ENCODE peak calls at places on chromosomes 5 and 9, in ten cellular contexts. V, Q, A, R, B, K, P, S, T and Y are unnamed samples.

GRCh38 chr9:21752003-21752402 is 50.4 kb upstream of the MTAP start:
- DNase-seq in K (no peak), P (no peak), Q (no peak), V (peak), R (no peak), S (no peak), A (no peak), B (no peak), T (no peak), Y (no peak)

GRCh38 chr5:113682497-113683136 is 169.1 kb downstream of the YTHDC2 start:
- DNase-seq in R (no peak), A (no peak), Q (no peak), S (no peak), B (peak), T (no peak), V (peak), K (no peak), P (no peak), Y (no peak)

GRCh38 chr5:153513171-153513570 is 22.7 kb downstream of the GRIA1 start:
- DNase-seq in P (no peak), K (no peak), Q (no peak), A (no peak), S (no peak), B (peak), V (no peak), R (peak), T (no peak), Y (no peak)

GRCh38 chr5:55816342-55816741 is 34.8 kb upstream of the IL31RA start:
- DNase-seq in Q (no peak), S (no peak), V (no peak), K (no peak), R (peak), T (no peak), A (no peak), B (peak), P (peak), Y (no peak)

GRCh38 chr5:67176931-67177330 is 19.7 kb downstream of the CD180 start:
- DNase-seq in B (no peak), K (no peak), Q (no peak), R (no peak), A (no peak), V (no peak), P (no peak), S (no peak), T (no peak), Y (no peak)

GRCh38 chr5:134561871-134562296 is 36.4 kb downstream of the JADE2 start:
- DNase-seq in S (no peak), T (peak), K (peak), V (peak), B (peak), Q (no peak), R (peak), A (no peak), P (peak), Y (peak)

GRCh38 chr5:5884593-5884992 is 462.1 kb downstream of the ICE1 start:
- DNase-seq in A (no peak), S (no peak), V (no peak), T (no peak), B (no peak), K (no peak), Q (no peak), P (no peak), R (no peak), Y (no peak)

GRCh38 chr9:69965416-69966145 is 78.1 kb upstream of the MAMDC2 start:
- DNase-seq in B (no peak), V (no peak), A (no peak), R (no peak), K (no peak), T (no peak), S (no peak), Q (no peak), P (peak), Y (no peak)

GRCh38 chr9:126491256-126491879 is 122.4 kb upstream of the LMX1B start:
- DNase-seq in P (peak), A (no peak), T (peak), B (peak), K (no peak), V (peak), R (peak), S (peak), Q (no peak), Y (peak)

GRCh38 chr9:129333613-129333960 is 155.5 kb upstream of the IER5L start:
- DNase-seq in R (no peak), P (no peak), S (no peak), K (no peak), Q (no peak), B (peak), T (no peak), V (peak), A (no peak), Y (no peak)

GRCh38 chr9:11618241-11618805 is 1005.5 kb upstream of the PTPRD start:
- DNase-seq in B (no peak), K (peak), Q (no peak), T (no peak), S (no peak), P (no peak), A (no peak), V (peak), R (no peak), Y (no peak)

GRCh38 chr9:17064558-17064957 is 70.3 kb upstream of the CNTLN start:
- DNase-seq in B (no peak), V (no peak), T (no peak), K (no peak), P (no peak), A (no peak), R (no peak), Q (no peak), S (no peak), Y (no peak)

GRCh38 chr9:127204771-127205470 is 59.7 kb upstream of the GARNL3 start:
- DNase-seq in A (peak), K (no peak), R (peak), V (peak), B (peak), T (no peak), Q (no peak), S (no peak), P (peak), Y (no peak)

GRCh38 chr9:108812388-108812787 is 43.4 kb downstream of the ACTL7B start:
- DNase-seq in V (no peak), R (no peak), S (no peak), B (no peak), T (no peak), P (no peak), A (no peak), Q (no peak), K (no peak), Y (no peak)

GRCh38 chr5:181120311-181120710 is 10.7 kb downstream of the OR2V1 start:
- DNase-seq in V (no peak), Q (no peak), P (peak), R (peak), S (no peak), A (no peak), B (peak), T (no peak), K (no peak), Y (no peak)

GRCh38 chr5:138974227-138975063 is 99.3 kb upstream of the LRRTM2 start:
- DNase-seq in T (no peak), V (no peak), B (peak), A (peak), S (no peak), P (no peak), K (peak), Q (peak), R (peak), Y (no peak)

GRCh38 chr5:138832218-138832617 is 42.9 kb downstream of the LRRTM2 start:
- DNase-seq in Q (no peak), S (no peak), B (peak), T (no peak), K (no peak), R (no peak), A (no peak), P (peak), V (no peak), Y (no peak)

GRCh38 chr5:165525268-165525667 is 2019.8 kb downstream of the MAT2B start:
- DNase-seq in T (no peak), K (no peak), S (no peak), P (no peak), R (peak), Q (no peak), B (peak), V (no peak), A (no peak), Y (no peak)

GRCh38 chr5:142072488-142072887 is 36.1 kb upstream of the NDFIP1 start:
- DNase-seq in R (no peak), T (no peak), P (no peak), V (no peak), K (no peak), A (no peak), Q (no peak), S (no peak), B (no peak), Y (no peak)

GRCh38 chr9:123081824-123082223 is 48.4 kb downstream of the GPR21 start:
- DNase-seq in A (no peak), Q (no peak), B (peak), S (no peak), P (peak), K (no peak), T (peak), V (peak), R (peak), Y (peak)

DNA sequence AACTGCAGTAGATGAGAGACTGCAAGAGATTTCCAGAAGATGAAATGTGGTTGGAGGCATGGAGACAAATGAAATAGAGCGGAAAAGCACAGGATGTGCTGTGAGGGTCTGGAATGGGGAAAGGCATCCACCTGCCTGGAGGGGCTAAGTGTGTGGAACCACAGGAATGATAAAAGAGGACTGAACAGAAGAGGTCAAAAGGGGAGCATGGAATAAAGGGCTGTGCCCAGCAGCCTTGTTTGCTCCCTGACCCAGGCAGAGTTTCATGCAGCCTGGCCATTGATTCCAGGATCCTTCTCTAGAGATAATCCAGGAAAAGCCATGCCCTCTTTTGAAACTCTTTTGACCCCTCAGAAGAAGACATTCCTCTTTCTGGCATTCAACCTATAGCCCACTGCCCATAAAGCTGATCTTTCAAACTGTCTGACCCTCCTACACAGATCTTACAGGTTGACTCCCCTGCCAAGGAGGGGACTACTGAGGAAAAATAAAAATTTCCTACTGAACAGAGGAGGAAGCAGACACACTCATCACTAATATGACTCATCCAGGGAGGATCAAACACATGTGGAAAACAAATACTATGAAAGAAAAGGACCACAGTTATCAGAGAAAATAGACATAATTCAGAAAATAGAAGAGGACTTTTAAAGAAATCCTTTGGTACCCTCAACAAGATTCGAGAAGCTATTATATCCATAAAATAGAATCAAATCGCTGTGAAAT is 273.5 kb upstream of the PCSK5 start:
- DNase-seq in Q (no peak), S (no peak), R (no peak), T (no peak), A (no peak), K (no peak), P (no peak), B (no peak), V (no peak), Y (no peak)
- TF ChIP-seq CTCF in Q (no peak), S (no peak), R (no peak), T (no peak), A (no peak), K (no peak), P (no peak), B (no peak), V (no peak), Y (no peak)

DNA sequence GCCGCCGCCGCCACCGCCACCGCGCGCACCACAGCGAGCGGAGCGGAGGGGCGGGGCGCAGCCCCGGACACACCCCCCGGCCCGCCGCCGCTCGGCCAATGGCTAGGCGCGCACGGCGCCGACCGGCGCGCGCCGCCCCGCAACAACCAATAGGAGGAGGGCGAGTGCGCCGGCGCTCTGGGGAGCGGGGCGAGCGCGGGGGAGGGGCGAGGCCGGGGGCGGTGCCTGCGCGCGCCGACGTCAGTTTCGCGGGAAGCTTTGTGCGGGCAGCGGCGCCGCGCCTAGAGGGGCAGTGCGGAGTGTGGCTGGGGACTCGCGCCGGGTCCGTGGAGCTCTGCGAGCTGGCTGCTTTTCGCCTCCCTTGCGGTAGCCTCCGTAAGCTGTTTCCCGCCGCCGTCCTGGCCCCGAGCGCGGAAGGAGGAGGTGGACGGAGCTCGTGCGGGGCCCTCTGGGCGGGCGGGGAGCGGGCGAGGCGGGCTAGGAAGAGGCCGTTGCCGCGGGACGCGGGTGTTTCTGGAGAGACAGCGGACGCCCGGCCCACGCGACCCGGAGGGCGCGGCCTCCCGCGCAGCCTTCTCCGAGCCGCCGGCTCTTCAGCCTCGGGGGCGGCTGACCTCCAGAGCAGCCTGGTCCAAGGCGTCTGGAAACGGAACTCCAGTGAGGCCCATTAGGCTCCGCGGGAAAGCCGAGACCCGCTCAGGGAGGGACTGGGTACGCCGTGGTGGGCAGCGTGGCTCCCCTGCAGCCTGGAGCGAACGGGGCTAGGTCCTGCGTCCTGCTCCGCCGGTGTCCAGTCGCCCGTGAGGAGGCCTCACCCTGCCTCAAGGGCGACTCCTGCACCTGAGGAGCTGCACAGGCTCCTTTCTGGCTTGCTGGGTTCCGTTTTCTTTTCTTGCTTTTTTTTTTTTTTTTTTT is at the start of gene ZMYND19:
- DNase-seq in P (peak), Q (peak), R (peak), S (peak), A (peak), T (peak), B (peak), K (peak), V (peak), Y (peak)
- TF ChIP-seq CTCF in P (no peak), Q (no peak), R (no peak), S (no peak), A (no peak), T (no peak), B (no peak), K (no peak), V (no peak), Y (no peak)

GRCh38 chr5:123157797-123158528 is 68.9 kb downstream of the PRDM6 start:
- DNase-seq in R (peak), T (no peak), K (peak), A (no peak), Q (no peak), B (peak), S (no peak), V (no peak), P (peak), Y (no peak)
- TF ChIP-seq CTCF in R (peak), T (no peak), K (no peak), A (no peak), Q (no peak), B (peak), S (no peak), V (no peak), P (peak), Y (no peak)

GRCh38 chr5:75051217-75051751 is 1.1 kb downstream of the GCNT4 start:
- DNase-seq in A (no peak), B (no peak), K (no peak), R (no peak), P (no peak), T (no peak), Q (no peak), V (peak), S (peak), Y (no peak)

GRCh38 chr5:75052461-75053285 is at the start of gene GCNT4:
- DNase-seq in R (no peak), B (peak), K (peak), A (peak), Q (peak), P (peak), V (peak), S (peak), T (peak), Y (peak)

GRCh38 chr5:75054110-75054930 is 2.0 kb upstream of the GCNT4 start:
- DNase-seq in V (peak), K (peak), A (peak), T (peak), R (peak), B (peak), S (no peak), P (peak), Q (peak), Y (peak)

GRCh38 chr5:75055727-75056144 is 3.4 kb upstream of the GCNT4 start:
- DNase-seq in A (no peak), S (no peak), K (no peak), V (peak), Q (no peak), R (peak), P (peak), B (peak), T (peak), Y (no peak)

DNA sequence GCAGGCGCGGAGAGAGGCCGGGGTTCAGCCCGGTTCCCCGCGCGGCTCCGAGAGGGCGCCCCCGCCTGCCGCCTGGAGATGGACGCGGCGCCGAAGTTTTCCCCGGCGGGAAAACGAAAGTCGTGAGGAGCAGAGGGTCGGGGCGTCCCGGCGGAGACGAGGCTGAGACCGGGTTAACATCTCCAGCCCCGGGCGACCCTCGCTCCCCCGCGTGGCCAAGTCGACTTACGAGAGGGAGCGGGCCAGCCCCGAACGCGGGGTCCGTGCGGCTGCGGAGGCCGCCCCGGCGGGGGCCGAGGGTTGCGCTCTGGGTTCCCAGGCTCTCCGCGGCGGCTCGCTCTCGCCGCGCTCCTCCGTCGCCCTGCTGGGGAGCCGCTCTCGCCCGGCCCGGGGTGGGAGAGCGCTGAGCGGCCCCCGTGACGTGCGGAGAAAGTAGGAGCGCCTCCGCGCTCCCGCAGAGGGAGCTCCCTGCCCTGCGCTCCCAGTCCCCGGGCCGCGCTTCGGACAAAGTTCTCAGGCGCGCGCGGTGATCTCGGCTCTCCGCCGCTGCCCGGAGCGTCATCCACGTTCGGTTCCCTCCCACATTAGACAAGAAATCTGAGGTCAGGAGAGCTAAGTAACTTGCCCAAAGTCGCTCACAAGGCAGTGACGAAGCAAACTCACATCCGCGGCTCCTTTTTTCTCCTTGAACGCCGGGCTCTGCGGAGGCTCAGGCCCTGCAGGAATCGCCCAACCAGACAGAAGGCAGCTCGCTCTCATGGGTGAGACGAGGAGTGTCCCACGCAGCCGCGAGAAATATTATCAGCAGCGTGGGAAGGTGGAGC is 1.1 kb upstream of the GCNT4 start:
- DNase-seq in Q (peak), T (peak), S (peak), K (peak), A (peak), B (peak), V (peak), P (peak), R (peak), Y (peak)
- TF ChIP-seq CTCF in Q (peak), T (peak), S (no peak), K (no peak), A (no peak), B (peak), V (no peak), P (peak), R (peak), Y (peak)

GRCh38 chr5:140795259-140795641 is 598 bp downstream of the PCDHA2 start:
- DNase-seq in S (no peak), P (no peak), V (peak), B (no peak), R (no peak), T (peak), A (no peak), Q (no peak), K (no peak), Y (no peak)
- TF ChIP-seq CTCF in S (no peak), P (no peak), V (peak), B (peak), R (peak), T (peak), A (no peak), Q (peak), K (no peak), Y (peak)

GRCh38 chr9:37300620-37301368 is 121.7 kb upstream of the GRHPR start:
- DNase-seq in B (no peak), R (no peak), S (no peak), Q (no peak), A (no peak), K (no peak), T (no peak), V (no peak), P (no peak), Y (no peak)

GRCh38 chr9:37295796-37296195 is 126.7 kb upstream of the GRHPR start:
- DNase-seq in T (no peak), R (no peak), V (peak), B (no peak), A (no peak), Q (no peak), P (no peak), K (no peak), S (no peak), Y (no peak)

GRCh38 chr9:37302277-37302676 is 120.2 kb upstream of the GRHPR start:
- DNase-seq in B (no peak), K (no peak), V (no peak), T (no peak), S (no peak), R (no peak), A (no peak), Q (no peak), P (no peak), Y (no peak)

GRCh38 chr9:37297592-37297991 is 124.9 kb upstream of the GRHPR start:
- DNase-seq in P (no peak), R (no peak), T (no peak), K (no peak), Q (no peak), V (no peak), B (no peak), S (no peak), A (no peak), Y (no peak)

GRCh38 chr9:37301369-37302172 is 120.9 kb upstream of the GRHPR start:
- DNase-seq in Q (no peak), S (no peak), V (no peak), P (no peak), R (no peak), A (no peak), K (no peak), T (no peak), B (no peak), Y (no peak)
- TF ChIP-seq CTCF in Q (no peak), S (no peak), V (no peak), P (no peak), R (peak), A (no peak), K (no peak), T (no peak), B (no peak), Y (no peak)

DNA sequence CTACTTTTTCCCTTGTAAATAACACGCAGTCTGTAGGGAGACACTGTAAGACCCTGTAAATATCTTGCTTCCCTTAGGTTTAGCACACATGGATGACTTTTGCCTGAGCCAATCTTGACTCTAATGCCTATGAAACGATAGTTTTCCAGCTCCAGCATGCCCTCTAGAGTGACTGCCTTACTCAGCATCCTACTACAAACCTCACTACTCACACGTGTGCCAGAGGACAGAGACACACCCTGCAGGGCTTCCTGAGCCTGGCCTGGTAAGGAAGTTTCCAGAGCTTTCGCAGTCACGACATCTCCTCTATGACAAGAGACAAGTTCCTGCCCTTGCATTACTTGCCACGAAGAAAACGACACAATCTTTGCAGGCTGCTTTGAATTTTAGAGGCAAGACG is 138.1 kb downstream of the ATPSCKMT start:
- DNase-seq in S (no peak), B (peak), T (peak), V (peak), A (no peak), K (no peak), Q (no peak), R (peak), P (peak), Y (peak)
- TF ChIP-seq CTCF in S (no peak), B (peak), T (peak), V (peak), A (no peak), K (no peak), Q (no peak), R (peak), P (peak), Y (peak)